ENCODE peak calls at places on chromosomes 6 and 20, in eight cellular contexts. One of them, this sample, is unnamed.

GRCh38 chr6:167893416-167893815 is 66.7 kb downstream of the AFDN start:
- DNase-seq in caudate nucleus: no peak
- DNase-seq in Karpas-422: no peak
- DNase-seq in IMR-90: peak
- DNase-seq in left ventricle myocardium superior: no peak
- DNase-seq in AG10803: peak
- DNase-seq in renal cortical epithelial cell: peak
- DNase-seq in AG08395: peak
- DNase-seq in this sample: no peak

GRCh38 chr20:59453634-59454241 is 150.6 kb upstream of the PHACTR3 start:
- DNase-seq in caudate nucleus: no peak
- DNase-seq in Karpas-422: no peak
- DNase-seq in IMR-90: no peak
- DNase-seq in left ventricle myocardium superior: peak
- DNase-seq in AG10803: no peak
- DNase-seq in renal cortical epithelial cell: no peak
- DNase-seq in AG08395: no peak
- DNase-seq in this sample: no peak

GRCh38 chr6:83389606-83390005 is 41.2 kb downstream of the ME1 start:
- DNase-seq in caudate nucleus: no peak
- DNase-seq in Karpas-422: no peak
- DNase-seq in IMR-90: no peak
- DNase-seq in left ventricle myocardium superior: no peak
- DNase-seq in AG10803: no peak
- DNase-seq in renal cortical epithelial cell: no peak
- DNase-seq in AG08395: no peak
- DNase-seq in this sample: no peak

GRCh38 chr6:87198496-87198895 is 43.1 kb downstream of the ZNF292 start:
- DNase-seq in caudate nucleus: no peak
- DNase-seq in Karpas-422: no peak
- DNase-seq in IMR-90: peak
- DNase-seq in left ventricle myocardium superior: no peak
- DNase-seq in AG10803: no peak
- DNase-seq in renal cortical epithelial cell: no peak
- DNase-seq in AG08395: no peak
- DNase-seq in this sample: no peak

GRCh38 chr6:56914791-56915658 is 39.9 kb upstream of the BEND6 start:
- DNase-seq in caudate nucleus: peak
- DNase-seq in Karpas-422: no peak
- DNase-seq in IMR-90: no peak
- DNase-seq in left ventricle myocardium superior: peak
- DNase-seq in AG10803: peak
- DNase-seq in renal cortical epithelial cell: no peak
- DNase-seq in AG08395: no peak
- DNase-seq in this sample: peak

GRCh38 chr6:23522751-23523527 is 603.1 kb upstream of the NRSN1 start:
- DNase-seq in caudate nucleus: no peak
- DNase-seq in Karpas-422: no peak
- DNase-seq in IMR-90: no peak
- DNase-seq in left ventricle myocardium superior: no peak
- DNase-seq in AG10803: no peak
- DNase-seq in renal cortical epithelial cell: no peak
- DNase-seq in AG08395: no peak
- DNase-seq in this sample: no peak

GRCh38 chr20:10508468-10509251 is 73.6 kb downstream of the SLX4IP start:
- DNase-seq in caudate nucleus: no peak
- DNase-seq in Karpas-422: no peak
- DNase-seq in IMR-90: peak
- DNase-seq in left ventricle myocardium superior: no peak
- DNase-seq in AG10803: peak
- DNase-seq in renal cortical epithelial cell: peak
- DNase-seq in AG08395: peak
- DNase-seq in this sample: no peak

GRCh38 chr6:73231986-73232391 is 6.7 kb upstream of the KHDC1L start:
- DNase-seq in caudate nucleus: no peak
- DNase-seq in Karpas-422: peak
- DNase-seq in IMR-90: no peak
- DNase-seq in left ventricle myocardium superior: no peak
- DNase-seq in AG10803: no peak
- DNase-seq in renal cortical epithelial cell: peak
- DNase-seq in AG08395: no peak
- DNase-seq in this sample: no peak

GRCh38 chr20:50516180-50516934 is 6.2 kb downstream of the PTPN1 start:
- DNase-seq in caudate nucleus: no peak
- DNase-seq in Karpas-422: peak
- DNase-seq in IMR-90: no peak
- DNase-seq in left ventricle myocardium superior: no peak
- DNase-seq in AG10803: no peak
- DNase-seq in renal cortical epithelial cell: no peak
- DNase-seq in AG08395: no peak
- DNase-seq in this sample: no peak

GRCh38 chr6:142893088-142893487 is 51.9 kb downstream of the HIVEP2 start:
- DNase-seq in caudate nucleus: no peak
- DNase-seq in Karpas-422: no peak
- DNase-seq in IMR-90: peak
- DNase-seq in left ventricle myocardium superior: no peak
- DNase-seq in AG10803: no peak
- DNase-seq in renal cortical epithelial cell: peak
- DNase-seq in AG08395: no peak
- DNase-seq in this sample: no peak

GRCh38 chr20:44092551-44093248 is 94.3 kb downstream of the JPH2 start:
- DNase-seq in caudate nucleus: no peak
- DNase-seq in Karpas-422: peak
- DNase-seq in IMR-90: peak
- DNase-seq in left ventricle myocardium superior: no peak
- DNase-seq in AG10803: peak
- DNase-seq in renal cortical epithelial cell: peak
- DNase-seq in AG08395: peak
- DNase-seq in this sample: peak

GRCh38 chr6:166278579-166279392 is 29.4 kb downstream of the PRR18 start:
- DNase-seq in caudate nucleus: no peak
- DNase-seq in Karpas-422: no peak
- DNase-seq in IMR-90: no peak
- DNase-seq in left ventricle myocardium superior: no peak
- DNase-seq in AG10803: no peak
- DNase-seq in renal cortical epithelial cell: no peak
- DNase-seq in AG08395: no peak
- DNase-seq in this sample: no peak

GRCh38 chr20:20083796-20084195 is 31.5 kb downstream of the CFAP61 start:
- DNase-seq in caudate nucleus: no peak
- DNase-seq in Karpas-422: peak
- DNase-seq in IMR-90: peak
- DNase-seq in left ventricle myocardium superior: no peak
- DNase-seq in AG10803: peak
- DNase-seq in renal cortical epithelial cell: peak
- DNase-seq in AG08395: peak
- DNase-seq in this sample: no peak

GRCh38 chr6:80003841-80004198 is 629 bp upstream of the TTK start:
- DNase-seq in caudate nucleus: no peak
- DNase-seq in Karpas-422: peak
- DNase-seq in IMR-90: no peak
- DNase-seq in left ventricle myocardium superior: no peak
- DNase-seq in AG10803: no peak
- DNase-seq in renal cortical epithelial cell: no peak
- DNase-seq in AG08395: no peak
- DNase-seq in this sample: no peak

GRCh38 chr20:61295249-61295648 is 43.2 kb downstream of the CDH4 start:
- DNase-seq in caudate nucleus: no peak
- DNase-seq in Karpas-422: no peak
- DNase-seq in IMR-90: peak
- DNase-seq in left ventricle myocardium superior: no peak
- DNase-seq in AG10803: no peak
- DNase-seq in renal cortical epithelial cell: no peak
- DNase-seq in AG08395: no peak
- DNase-seq in this sample: no peak

GRCh38 chr6:54050750-54051149 is 60.5 kb upstream of the MLIP start:
- DNase-seq in caudate nucleus: no peak
- DNase-seq in Karpas-422: no peak
- DNase-seq in IMR-90: no peak
- DNase-seq in left ventricle myocardium superior: no peak
- DNase-seq in AG10803: no peak
- DNase-seq in renal cortical epithelial cell: no peak
- DNase-seq in AG08395: no peak
- DNase-seq in this sample: no peak

GRCh38 chr6:10426781-10427279 is 12.0 kb upstream of the TFAP2A start:
- DNase-seq in caudate nucleus: no peak
- DNase-seq in Karpas-422: no peak
- DNase-seq in IMR-90: no peak
- DNase-seq in left ventricle myocardium superior: no peak
- DNase-seq in AG10803: no peak
- DNase-seq in renal cortical epithelial cell: no peak
- DNase-seq in AG08395: no peak
- DNase-seq in this sample: no peak

GRCh38 chr6:134106702-134107101 is 54.3 kb upstream of the SLC2A12 start:
- DNase-seq in caudate nucleus: no peak
- DNase-seq in Karpas-422: no peak
- DNase-seq in IMR-90: peak
- DNase-seq in left ventricle myocardium superior: no peak
- DNase-seq in AG10803: no peak
- DNase-seq in renal cortical epithelial cell: no peak
- DNase-seq in AG08395: no peak
- DNase-seq in this sample: no peak

GRCh38 chr20:26163890-26164289 is 467.2 kb upstream of the ZNF337 start:
- DNase-seq in caudate nucleus: no peak
- DNase-seq in Karpas-422: no peak
- DNase-seq in IMR-90: peak
- DNase-seq in left ventricle myocardium superior: no peak
- DNase-seq in AG10803: peak
- DNase-seq in renal cortical epithelial cell: peak
- DNase-seq in AG08395: peak
- DNase-seq in this sample: no peak

GRCh38 chr20:58697201-58697866 is 4.7 kb downstream of the NPEPL1 start:
- DNase-seq in caudate nucleus: no peak
- DNase-seq in Karpas-422: no peak
- DNase-seq in IMR-90: no peak
- DNase-seq in left ventricle myocardium superior: no peak
- DNase-seq in AG10803: no peak
- DNase-seq in renal cortical epithelial cell: no peak
- DNase-seq in AG08395: no peak
- DNase-seq in this sample: no peak

GRCh38 chr20:44186674-44187053 is 324 bp downstream of the JPH2 start:
- DNase-seq in caudate nucleus: no peak
- DNase-seq in Karpas-422: no peak
- DNase-seq in IMR-90: no peak
- DNase-seq in left ventricle myocardium superior: no peak
- DNase-seq in AG10803: no peak
- DNase-seq in renal cortical epithelial cell: peak
- DNase-seq in AG08395: peak
- DNase-seq in this sample: no peak

GRCh38 chr20:61979701-61980635 is 85.7 kb downstream of the TAF4 start:
- DNase-seq in caudate nucleus: no peak
- DNase-seq in Karpas-422: no peak
- DNase-seq in IMR-90: no peak
- DNase-seq in left ventricle myocardium superior: peak
- DNase-seq in AG10803: no peak
- DNase-seq in renal cortical epithelial cell: no peak
- DNase-seq in AG08395: no peak
- DNase-seq in this sample: no peak

GRCh38 chr20:4708856-4709255 is 12.9 kb upstream of the PRND start:
- DNase-seq in caudate nucleus: no peak
- DNase-seq in Karpas-422: no peak
- DNase-seq in IMR-90: no peak
- DNase-seq in left ventricle myocardium superior: no peak
- DNase-seq in AG10803: no peak
- DNase-seq in renal cortical epithelial cell: no peak
- DNase-seq in AG08395: no peak
- DNase-seq in this sample: no peak

GRCh38 chr20:32019156-32019510 is 8.9 kb downstream of the CCM2L start:
- DNase-seq in caudate nucleus: no peak
- DNase-seq in Karpas-422: no peak
- DNase-seq in IMR-90: no peak
- DNase-seq in left ventricle myocardium superior: no peak
- DNase-seq in AG10803: no peak
- DNase-seq in renal cortical epithelial cell: no peak
- DNase-seq in AG08395: no peak
- DNase-seq in this sample: no peak

GRCh38 chr6:10529231-10529801 is 8.2 kb downstream of the GCNT2 start:
- DNase-seq in caudate nucleus: no peak
- DNase-seq in Karpas-422: peak
- DNase-seq in IMR-90: no peak
- DNase-seq in left ventricle myocardium superior: no peak
- DNase-seq in AG10803: no peak
- DNase-seq in renal cortical epithelial cell: peak
- DNase-seq in AG08395: no peak
- DNase-seq in this sample: no peak

GRCh38 chr6:15207923-15208322 is 37.9 kb upstream of the JARID2 start:
- DNase-seq in caudate nucleus: no peak
- DNase-seq in Karpas-422: no peak
- DNase-seq in IMR-90: peak
- DNase-seq in left ventricle myocardium superior: no peak
- DNase-seq in AG10803: peak
- DNase-seq in renal cortical epithelial cell: peak
- DNase-seq in AG08395: peak
- DNase-seq in this sample: no peak